ENCODE peak calls at places on chromosome 13, in six cellular contexts. E is fibroblast of lung, Z is GM23338, X is DND-41, T is PC-9, F is H9. N is an unnamed sample.

GRCh38 chr13:31409678-31410356 is 210.0 kb downstream of the B3GLCT start:
- DNase-seq in X (no peak), Z (peak), T (no peak), E (peak), F (no peak), N (no peak)

GRCh38 chr13:27339299-27339698 is 68.7 kb downstream of the RASL11A start:
- DNase-seq in E (peak), X (peak), T (no peak), F (peak), Z (peak), N (peak)

GRCh38 chr13:98460519-98460918 is 116.4 kb downstream of the STK24 start:
- DNase-seq in X (no peak), F (no peak), E (no peak), Z (no peak), T (no peak), N (no peak)

GRCh38 chr13:44108345-44108858 is 228.7 kb downstream of the LACC1 start:
- DNase-seq in X (no peak), Z (no peak), E (no peak), F (no peak), T (peak), N (peak)

GRCh38 chr13:39263033-39263432 is 224.8 kb downstream of the NHLRC3 start:
- DNase-seq in X (peak), Z (peak), E (peak), F (peak), T (no peak), N (peak)

GRCh38 chr13:69168436-69168835 is 939.2 kb upstream of the ATXN8OS start:
- DNase-seq in Z (no peak), E (no peak), T (no peak), F (no peak), X (no peak), N (no peak)

GRCh38 chr13:94390881-94391280 is 88.6 kb downstream of the DCT start:
- DNase-seq in F (no peak), T (no peak), E (peak), X (no peak), Z (no peak), N (no peak)

GRCh38 chr13:47076536-47076935 is 179.7 kb upstream of the HTR2A start:
- DNase-seq in Z (no peak), T (no peak), F (no peak), E (peak), X (no peak), N (no peak)

GRCh38 chr13:90787007-90787406 is 560.5 kb upstream of the MIR17HG start:
- DNase-seq in Z (no peak), T (no peak), E (peak), X (no peak), F (no peak), N (no peak)

GRCh38 chr13:113546571-113547247 is 37.8 kb upstream of the TFDP1 start:
- DNase-seq in T (no peak), X (no peak), F (no peak), E (no peak), Z (no peak), N (no peak)

GRCh38 chr13:18954254-18954653 is 227.4 kb downstream of the TUBA3C start:
- DNase-seq in T (no peak), E (no peak), X (no peak), F (no peak), Z (no peak), N (no peak)

GRCh38 chr13:41652735-41653361 is 195.5 kb downstream of the RGCC start:
- DNase-seq in Z (peak), X (peak), T (peak), F (no peak), E (peak), N (peak)

GRCh38 chr13:95512424-95512823 is 40.1 kb upstream of the CLDN10 start:
- DNase-seq in Z (no peak), T (no peak), E (no peak), F (no peak), X (no peak), N (no peak)

GRCh38 chr13:21175656-21176194 is 627 bp downstream of the SKA3 start:
- DNase-seq in T (peak), F (no peak), X (no peak), E (peak), Z (no peak), N (no peak)

GRCh38 chr13:107329991-107330390 is 762.1 kb upstream of the ARGLU1 start:
- DNase-seq in Z (no peak), E (peak), T (no peak), F (no peak), X (no peak), N (no peak)

GRCh38 chr13:42078113-42078769 is 29.8 kb downstream of the DGKH start:
- DNase-seq in X (no peak), F (peak), T (no peak), E (no peak), Z (peak), N (peak)

GRCh38 chr13:112131740-112132113 is 64.8 kb downstream of the SOX1 start:
- DNase-seq in T (no peak), Z (no peak), F (no peak), X (no peak), E (no peak), N (no peak)

GRCh38 chr13:42524487-42525034 is 49.4 kb upstream of the TNFSF11 start:
- DNase-seq in F (no peak), E (no peak), X (no peak), Z (no peak), T (no peak), N (no peak)

GRCh38 chr13:75702476-75702875 is 66.3 kb downstream of the LMO7 start:
- DNase-seq in F (no peak), T (no peak), E (no peak), X (no peak), Z (no peak), N (no peak)

GRCh38 chr13:80473695-80474094 is 132.8 kb upstream of the SPRY2 start:
- DNase-seq in Z (no peak), E (peak), X (no peak), F (no peak), T (peak), N (peak)

GRCh38 chr13:110457361-110457760 is 104.2 kb downstream of the RAB20 start:
- DNase-seq in T (no peak), X (no peak), Z (no peak), F (no peak), E (no peak), N (no peak)

GRCh38 chr13:49374585-49375290 is 69.1 kb downstream of the CAB39L start:
- DNase-seq in X (no peak), Z (no peak), E (peak), T (peak), F (no peak), N (peak)

GRCh38 chr13:99290890-99291289 is 16.3 kb downstream of the GPR183 start:
- DNase-seq in E (no peak), F (no peak), X (no peak), Z (no peak), T (no peak), N (no peak)

GRCh38 chr13:31588923-31589322 is 150.4 kb upstream of the RXFP2 start:
- DNase-seq in E (no peak), Z (no peak), X (no peak), F (no peak), T (no peak), N (no peak)

GRCh38 chr13:75621147-75621546 is 15.0 kb upstream of the LMO7 start:
- DNase-seq in T (no peak), E (peak), F (no peak), Z (no peak), X (no peak), N (no peak)

GRCh38 chr13:110929104-110929777 is 14.4 kb upstream of the ANKRD10 start:
- DNase-seq in Z (no peak), E (no peak), T (no peak), X (no peak), F (no peak), N (no peak)

GRCh38 chr13:20161275-20161950 is 561 bp upstream of the GJA3 start:
- DNase-seq in T (no peak), X (no peak), E (no peak), Z (peak), F (no peak), N (no peak)

GRCh38 chr13:28022848-28023518 is 34.5 kb upstream of the URAD start:
- DNase-seq in E (peak), Z (peak), F (peak), T (no peak), X (no peak), N (no peak)

GRCh38 chr13:81078048-81078447 is 737.1 kb upstream of the SPRY2 start:
- DNase-seq in E (no peak), F (no peak), Z (no peak), X (no peak), T (no peak), N (no peak)

GRCh38 chr13:63184693-63185092 is 1769.0 kb upstream of the PCDH20 start:
- DNase-seq in X (no peak), Z (peak), T (no peak), E (peak), F (peak), N (peak)

GRCh38 chr13:109355875-109356428 is 430.4 kb downstream of the IRS2 start:
- DNase-seq in F (no peak), Z (no peak), E (no peak), T (no peak), X (no peak), N (no peak)
- H3K4me2 ChIP-seq in F (no peak), Z (no peak), E (no peak), T (no peak), X (no peak), N (no peak)

GRCh38 chr13:23554000-23554399 is 16.2 kb upstream of the TNFRSF19 start:
- DNase-seq in X (no peak), E (peak), T (no peak), Z (no peak), F (no peak), N (no peak)
- H3K4me2 ChIP-seq in X (no peak), E (no peak), T (no peak), Z (no peak), F (no peak), N (peak)

GRCh38 chr13:25252229-25252628 is 35.1 kb downstream of the MTMR6 start:
- DNase-seq in T (no peak), Z (no peak), E (no peak), F (no peak), X (no peak), N (no peak)
- H3K4me2 ChIP-seq in T (no peak), Z (no peak), E (no peak), F (no peak), X (no peak), N (no peak)

DNA sequence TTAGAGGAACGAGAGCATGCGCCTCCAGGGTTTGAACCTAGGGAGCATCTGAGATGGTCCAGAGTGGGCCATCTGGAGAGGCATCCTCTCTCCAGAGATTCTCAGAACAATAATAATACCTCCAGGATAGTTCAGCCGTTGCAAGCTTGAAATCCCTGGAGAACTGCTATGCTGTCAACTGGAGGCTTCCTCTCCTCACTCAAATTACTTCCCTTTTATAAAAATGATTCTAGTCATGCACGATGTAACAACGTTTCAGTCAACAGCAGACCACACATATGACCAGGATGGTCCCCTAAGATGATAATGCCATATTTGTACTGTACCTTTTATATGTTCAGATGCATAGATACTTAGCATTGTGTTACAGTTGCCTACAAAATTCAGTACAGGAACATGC is 108.7 kb downstream of the SHISA2 start:
- DNase-seq in X (no peak), T (no peak), F (no peak), Z (no peak), E (no peak), N (no peak)
- H3K4me2 ChIP-seq in X (no peak), T (no peak), F (no peak), Z (no peak), E (no peak), N (no peak)

DNA sequence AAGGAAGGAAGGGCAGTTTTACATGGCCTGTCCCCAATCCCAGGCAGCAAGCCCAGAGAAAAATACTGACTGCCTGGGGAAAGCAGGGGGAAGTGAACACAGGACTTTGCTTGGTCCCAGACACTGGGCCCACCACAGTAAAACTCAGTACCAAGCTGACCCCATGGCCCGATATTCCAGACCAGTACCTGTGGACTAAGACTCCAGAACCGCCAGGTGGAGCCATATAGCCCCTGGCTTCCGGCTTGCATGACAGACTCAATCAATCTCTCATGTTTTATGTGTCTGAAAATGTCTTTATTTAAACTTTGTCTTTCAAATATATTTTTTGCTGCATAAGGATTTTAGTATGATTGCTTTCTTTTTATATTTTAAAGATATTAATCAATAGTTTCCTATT is 767.9 kb upstream of the SLITRK6 start:
- DNase-seq in T (no peak), E (no peak), F (peak), X (no peak), Z (peak), N (no peak)
- H3K4me2 ChIP-seq in T (no peak), E (no peak), F (no peak), X (no peak), Z (no peak), N (no peak)